ENCODE peak calls at places on chromosomes 5 and 9, in nine cellular contexts. A is PC-9; N is foreskin fibroblast; R is frontal cortex; I is astrocyte; L is IMR-90; U is stimulated activated naive CD8-positive, alpha-beta T cell treated with anti-CD3 and anti-CD28 coated beads, Interleukin-15, Interleukin-2, amounts not matched to agents 100 U/mL and 50 U/mL, for 24 hours; G is T-helper 17 cell; T is sciatic nerve. F is an unnamed sample.

GRCh38 chr9:120463765-120464164 is 116.2 kb downstream of the CDK5RAP2 start:
- DNase-seq in U (no peak), R (no peak), T (no peak), A (no peak), N (no peak), L (no peak), G (no peak), I (no peak), F (no peak)

GRCh38 chr5:90037646-90038045 is 371.9 kb downstream of the CETN3 start:
- DNase-seq in N (no peak), A (no peak), U (no peak), T (no peak), G (no peak), R (no peak), L (peak), I (peak), F (no peak)

GRCh38 chr5:115850771-115851416 is 9.2 kb downstream of the AP3S1 start:
- DNase-seq in A (no peak), R (no peak), U (no peak), G (no peak), T (no peak), I (peak), N (no peak), L (peak), F (no peak)

GRCh38 chr5:151264113-151264512 is 11.1 kb downstream of the GM2A start:
- DNase-seq in I (peak), G (no peak), U (no peak), N (peak), R (no peak), L (peak), T (no peak), A (peak), F (peak)

GRCh38 chr5:151022511-151023018 is 2.2 kb downstream of the GPX3 start:
- DNase-seq in G (no peak), U (no peak), A (no peak), T (no peak), I (peak), R (no peak), N (no peak), L (no peak), F (no peak)

GRCh38 chr5:120695368-120695880 is 231.3 kb downstream of the PRR16 start:
- DNase-seq in G (no peak), I (no peak), R (no peak), L (no peak), N (no peak), U (no peak), T (no peak), A (no peak), F (no peak)

GRCh38 chr9:89353989-89354388 is 35.7 kb downstream of the SECISBP2 start:
- DNase-seq in A (no peak), N (no peak), U (no peak), T (no peak), L (no peak), R (no peak), G (no peak), I (no peak), F (no peak)

GRCh38 chr9:117411547-117411946 is 3.3 kb downstream of the ASTN2 start:
- DNase-seq in T (no peak), N (peak), G (no peak), L (peak), A (no peak), U (peak), I (no peak), R (peak), F (peak)

GRCh38 chr9:117491491-117491890 is 76.6 kb upstream of the ASTN2 start:
- DNase-seq in T (no peak), L (no peak), A (no peak), R (no peak), G (no peak), N (no peak), I (no peak), U (no peak), F (peak)

GRCh38 chr5:181114284-181114843 is 16.6 kb downstream of the OR2V1 start:
- DNase-seq in R (no peak), N (no peak), I (no peak), U (no peak), L (no peak), A (no peak), G (no peak), T (no peak), F (no peak)

GRCh38 chr5:58455495-58455894 is 4.4 kb downstream of the PLK2 start:
- DNase-seq in T (no peak), L (no peak), N (peak), G (no peak), A (no peak), I (no peak), U (no peak), R (no peak), F (no peak)

GRCh38 chr9:135521608-135522095 is 412 bp downstream of the LCN1 start:
- DNase-seq in N (no peak), I (no peak), A (no peak), T (no peak), U (no peak), R (no peak), L (no peak), G (no peak), F (no peak)

GRCh38 chr5:111453747-111454146 is 58.6 kb downstream of the STARD4 start:
- DNase-seq in I (peak), U (no peak), A (no peak), L (peak), R (no peak), N (peak), G (no peak), T (no peak), F (no peak)

GRCh38 chr9:97857603-97858392 is 4.8 kb downstream of the FOXE1 start:
- DNase-seq in U (no peak), N (no peak), I (no peak), A (no peak), T (no peak), L (no peak), R (no peak), G (no peak), F (no peak)

GRCh38 chr5:79459626-79460025 is 54.3 kb downstream of the HOMER1 start:
- DNase-seq in I (no peak), A (no peak), R (no peak), N (no peak), T (no peak), U (no peak), G (no peak), L (no peak), F (no peak)

GRCh38 chr5:78327761-78328510 is 32.5 kb upstream of the SCAMP1 start:
- DNase-seq in U (no peak), T (no peak), R (no peak), L (no peak), A (peak), G (no peak), N (no peak), I (no peak), F (no peak)